ENCODE peak calls at places on chromosomes 13 and 19, in seven cellular contexts. V, E, H, Q, B, I and K are unnamed samples.
A peak's percentile ranks its signal among the peaks of the same experiment; 100 is the strongest.

GRCh38 chr13:114089341-114089740 is 43.1 kb downstream of the RASA3 start:
- DNase-seq in V (no peak), E (no peak), H (no peak), Q (no peak), B (no peak), I (no peak), K (no peak)

GRCh38 chr13:22915442-22916082 is 265.2 kb upstream of the SGCG start:
- DNase-seq in V (peak; percentile 62), E (no peak), H (no peak), Q (no peak), B (no peak), I (no peak), K (no peak)

GRCh38 chr13:24220086-24220703 is 59.7 kb downstream of the SPATA13 start:
- DNase-seq in V (peak; percentile 89), E (no peak), H (peak; percentile 69), Q (no peak), B (no peak), I (no peak), K (peak; percentile 66)

GRCh38 chr13:107770541-107770940 is 444.8 kb downstream of the LIG4 start:
- DNase-seq in V (no peak), E (no peak), H (no peak), Q (no peak), B (no peak), I (no peak), K (no peak)

GRCh38 chr13:73366241-73366640 is 307.4 kb downstream of the KLF5 start:
- DNase-seq in V (no peak), E (no peak), H (no peak), Q (no peak), B (no peak), I (no peak), K (no peak)

GRCh38 chr13:98504371-98504963 is 72.4 kb downstream of the STK24 start:
- DNase-seq in V (no peak), E (no peak), H (no peak), Q (no peak), B (no peak), I (no peak), K (no peak)

GRCh38 chr19:3966051-3967017 is 4.6 kb downstream of the DAPK3 start:
- DNase-seq in V (no peak), E (no peak), H (no peak), Q (no peak), B (no peak), I (no peak), K (no peak)

GRCh38 chr19:1627194-1627593 is 21.9 kb upstream of the UQCR11 start:
- DNase-seq in V (no peak), E (no peak), H (no peak), Q (no peak), B (no peak), I (no peak), K (no peak)

GRCh38 chr19:1864480-1865171 is 1.2 kb upstream of the KLF16 start:
- DNase-seq in V (peak; percentile 56), E (no peak), H (peak; percentile 41), Q (no peak), B (peak; percentile 78), I (peak; percentile 48), K (no peak)

GRCh38 chr13:95573226-95573625 is 20.7 kb downstream of the CLDN10 start:
- DNase-seq in V (no peak), E (no peak), H (no peak), Q (no peak), B (no peak), I (no peak), K (no peak)

GRCh38 chr19:38073806-38074685 is 150.0 kb downstream of the DPF1 start:
- DNase-seq in V (peak; percentile 32), E (no peak), H (no peak), Q (no peak), B (no peak), I (no peak), K (no peak)

GRCh38 chr13:73984949-73985691 is 149.1 kb downstream of the KLF12 start:
- DNase-seq in V (no peak), E (no peak), H (peak; percentile 91), Q (peak; percentile 55), B (no peak), I (peak; percentile 55), K (no peak)

GRCh38 chr13:42233726-42234125 is 38.2 kb upstream of the AKAP11 start:
- DNase-seq in V (no peak), E (no peak), H (no peak), Q (no peak), B (no peak), I (no peak), K (no peak)

GRCh38 chr13:28655566-28655965 is 3.4 kb upstream of the POMP start:
- DNase-seq in V (no peak), E (no peak), H (no peak), Q (no peak), B (no peak), I (no peak), K (no peak)

GRCh38 chr13:97068146-97068545 is 73.9 kb upstream of the OXGR1 start:
- DNase-seq in V (no peak), E (no peak), H (no peak), Q (peak; percentile 47), B (no peak), I (no peak), K (no peak)

GRCh38 chr19:42250249-42250665 is 4.7 kb downstream of the ERF start:
- DNase-seq in V (no peak), E (peak; percentile 22), H (no peak), Q (no peak), B (no peak), I (no peak), K (no peak)